ENCODE peak calls at places on chromosomes 7 and 10, in five cellular contexts. X, P, F, M and B are unnamed samples.

GRCh38 chr7:4738711-4739527 is 36.5 kb upstream of the AP5Z1 start:
- DNase-seq in X (peak; percentile 48), P (peak; percentile 58), F (peak; percentile 84), M (peak; percentile 94), B (no peak)

GRCh38 chr10:93436577-93436976 is 45.6 kb downstream of the MYOF start:
- DNase-seq in X (no peak), M (peak; percentile 98), P (no peak), F (peak; percentile 87), B (no peak)

GRCh38 chr7:96558530-96558929 is 151.1 kb downstream of the SEM1 start:
- DNase-seq in P (no peak), F (no peak), X (no peak), M (peak; percentile 6), B (no peak)

GRCh38 chr7:80136276-80137045 is 1.8 kb downstream of the GNAI1 start:
- DNase-seq in F (no peak), X (no peak), M (peak; percentile 54), P (no peak), B (no peak)

GRCh38 chr10:126247454-126247975 is 140.8 kb downstream of the ADAM12 start:
- DNase-seq in F (peak; percentile 38), M (peak; percentile 99), X (no peak), P (peak; percentile 69), B (no peak)

GRCh38 chr7:147584771-147585193 is 1005.8 kb upstream of the C7orf33 start:
- DNase-seq in M (no peak), X (no peak), P (no peak), F (peak; percentile 42), B (no peak)

GRCh38 chr7:26153823-26154783 is 2.1 kb downstream of the NFE2L3 start:
- DNase-seq in M (peak; percentile 73), F (peak; percentile 87), P (no peak), X (no peak), B (peak; percentile 83)

GRCh38 chr7:101012931-101013330 is 7.0 kb upstream of the MUC17 start:
- DNase-seq in P (no peak), F (no peak), X (no peak), M (no peak), B (peak; percentile 19)

GRCh38 chr10:69045441-69046300 is 42.2 kb upstream of the SRGN start:
- DNase-seq in P (no peak), F (no peak), M (peak; percentile 81), X (peak; percentile 92), B (no peak)

GRCh38 chr7:100372256-100372655 is 1.0 kb upstream of the PILRA start:
- DNase-seq in P (no peak), M (peak; percentile 63), F (peak; percentile 47), X (no peak), B (no peak)

GRCh38 chr10:13099144-13099665 is 758 bp upstream of the OPTN start:
- DNase-seq in X (peak; percentile 75), F (peak; percentile 94), M (peak; percentile 77), P (no peak), B (peak; percentile 72)

GRCh38 chr7:106679153-106679931 is 18.4 kb upstream of the CCDC71L start:
- DNase-seq in M (peak; percentile 57), X (peak; percentile 30), P (peak; percentile 36), F (peak; percentile 69), B (no peak)

GRCh38 chr10:132738454-132739224 is 47.3 kb downstream of the NKX6-2 start:
- DNase-seq in X (no peak), F (no peak), M (no peak), P (no peak), B (no peak)

GRCh38 chr7:119270045-119270464 is 1002.9 kb upstream of the KCND2 start:
- DNase-seq in F (peak; percentile 80), M (peak; percentile 82), X (peak; percentile 71), P (peak; percentile 43), B (peak; percentile 1)

GRCh38 chr7:18583305-18583704 is 87.8 kb downstream of the HDAC9 start:
- DNase-seq in X (no peak), P (no peak), M (peak; percentile 61), F (peak; percentile 37), B (no peak)

GRCh38 chr10:93199221-93199681 is 125.6 kb downstream of the CYP26A1 start:
- DNase-seq in P (peak; percentile 66), X (peak; percentile 26), F (no peak), M (peak; percentile 91), B (no peak)

GRCh38 chr10:124701038-124701365 is 43.2 kb downstream of the FAM53B start:
- DNase-seq in X (no peak), M (no peak), P (no peak), F (no peak), B (no peak)

GRCh38 chr10:114499120-114499519 is 94.8 kb upstream of the AFAP1L2 start:
- DNase-seq in P (no peak), X (no peak), F (no peak), M (no peak), B (no peak)

GRCh38 chr7:5495581-5496375 is 72.1 kb upstream of the TNRC18 start:
- DNase-seq in M (no peak), P (no peak), X (no peak), F (no peak), B (no peak)

GRCh38 chr7:24936121-24936824 is 43.7 kb downstream of the OSBPL3 start:
- DNase-seq in F (peak; percentile 37), M (peak; percentile 69), X (peak; percentile 60), P (no peak), B (no peak)

GRCh38 chr7:120274482-120274881 is 1.5 kb downstream of the KCND2 start:
- DNase-seq in M (no peak), F (no peak), P (no peak), X (no peak), B (peak; percentile 10)
- H3K4me3 ChIP-seq in M (no peak overlapping the region), F (no peak overlapping the region), P (no peak overlapping the region), X (no peak overlapping the region), B (no peak overlapping the region)

GRCh38 chr10:1274746-1275544 is 218.8 kb downstream of the WDR37 start:
- DNase-seq in F (no peak), X (no peak), P (no peak), M (no peak), B (no peak)

GRCh38 chr10:1284076-1284475 is 227.9 kb downstream of the WDR37 start:
- DNase-seq in X (no peak), M (no peak), P (no peak), F (no peak), B (no peak)

GRCh38 chr10:1278304-1278703 is 222.1 kb downstream of the WDR37 start:
- DNase-seq in F (no peak), M (no peak), P (no peak), X (no peak), B (no peak)

GRCh38 chr10:1281402-1281782 is 225.2 kb downstream of the WDR37 start:
- DNase-seq in P (no peak), X (no peak), F (no peak), M (no peak), B (no peak)

GRCh38 chr10:1280436-1281401 is 224.5 kb downstream of the WDR37 start:
- DNase-seq in F (peak; percentile 94), P (no peak), X (no peak), M (no peak), B (no peak)
- H3K4me3 ChIP-seq in F (no peak overlapping the region), P (no peak overlapping the region), X (no peak overlapping the region), M (no peak overlapping the region), B (no peak overlapping the region)

GRCh38 chr10:98445200-98445812 is 1.4 kb downstream of the HPS1 start:
- DNase-seq in F (no peak), M (no peak), X (no peak), P (no peak), B (no peak)
- H3K4me3 ChIP-seq in F (no peak overlapping the region), M (peak overlapping the region; percentile 93), X (peak overlapping the region; percentile 78), P (no peak overlapping the region), B (peak overlapping the region; percentile 85)

DNA sequence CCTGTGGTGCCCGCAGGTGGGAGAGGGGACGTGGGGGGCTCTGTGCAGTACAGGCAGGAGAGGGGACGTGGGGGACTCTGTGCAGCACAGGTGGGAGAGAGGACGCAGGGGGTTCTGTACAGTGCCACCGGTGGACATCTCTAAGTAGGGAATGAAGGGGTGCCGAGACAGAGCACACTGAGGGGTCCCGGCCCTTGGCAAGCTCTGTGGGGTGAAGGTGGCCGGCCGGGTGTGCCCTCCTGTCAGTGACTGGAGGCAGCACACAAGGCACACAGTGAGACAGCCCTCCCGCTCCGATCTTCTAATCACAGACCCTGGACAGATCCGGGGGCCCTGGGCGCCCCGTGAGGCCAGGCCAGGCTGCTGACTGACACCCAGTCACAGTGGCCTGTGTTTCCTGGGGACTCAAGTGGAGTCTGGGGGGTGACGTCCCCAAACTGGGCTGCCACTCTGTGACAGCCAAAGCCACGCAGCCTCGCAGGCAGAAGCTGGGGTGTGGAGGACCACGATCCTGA is 11.2 kb downstream of the GPR146 start:
- DNase-seq in M (no peak), X (no peak), F (no peak), P (no peak), B (no peak)
- H3K4me3 ChIP-seq in M (peak overlapping the region; percentile 17), X (no peak overlapping the region), F (no peak overlapping the region), P (peak overlapping the region; percentile 39), B (no peak overlapping the region)

GRCh38 chr7:867001-867405 is 9.4 kb upstream of the GET4 start:
- DNase-seq in X (no peak), P (no peak), M (peak; percentile 45), F (no peak), B (no peak)
- H3K4me3 ChIP-seq in X (no peak overlapping the region), P (no peak overlapping the region), M (no peak overlapping the region), F (no peak overlapping the region), B (no peak overlapping the region)

GRCh38 chr10:72275351-72276012 is 1.8 kb downstream of the DDIT4 start:
- DNase-seq in P (no peak), M (peak; percentile 64), X (peak; percentile 27), F (no peak), B (no peak)

GRCh38 chr10:72274213-72274729 is 547 bp downstream of the DDIT4 start:
- DNase-seq in F (no peak), M (peak; percentile 83), X (no peak), P (no peak), B (peak; percentile 70)

GRCh38 chr10:72273410-72274212 is at the start of gene DDIT4:
- DNase-seq in F (peak; percentile 99), M (peak; percentile 100), X (peak; percentile 100), P (peak; percentile 99), B (peak; percentile 100)

GRCh38 chr10:72276013-72276387 is 2.3 kb downstream of the DDIT4 start:
- DNase-seq in X (no peak), P (no peak), M (peak; percentile 62), F (no peak), B (no peak)

GRCh38 chr10:72274730-72275350 is 1.1 kb downstream of the DDIT4 start:
- DNase-seq in P (peak; percentile 66), M (peak; percentile 85), F (peak; percentile 65), X (peak; percentile 83), B (peak; percentile 86)
- H3K4me3 ChIP-seq in P (peak overlapping the region; percentile 74), M (peak overlapping the region; percentile 77), F (peak overlapping the region; percentile 81), X (peak overlapping the region; percentile 93), B (peak overlapping the region; percentile 98)